ENCODE peak calls at places on chromosomes 7 and 10, in four cellular contexts. One of them, this sample, is unnamed. For H3K4me1, the result is how much of the 10 kb centered on the place peaks cover.

GRCh38 chr7:121494531-121494930 is 98.4 kb upstream of the FAM3C start:
- DNase-seq in testis: no peak
- DNase-seq in sigmoid colon: no peak
- DNase-seq in GM23248: no peak
- DNase-seq in this sample: no peak

GRCh38 chr7:95999481-95999880 is 227.1 kb downstream of the DYNC1I1 start:
- DNase-seq in testis: no peak
- DNase-seq in sigmoid colon: no peak
- DNase-seq in GM23248: no peak
- DNase-seq in this sample: no peak

GRCh38 chr10:124436191-124436638 is 13.6 kb downstream of the NKX1-2 start:
- DNase-seq in testis: no peak
- DNase-seq in sigmoid colon: peak
- DNase-seq in GM23248: no peak
- DNase-seq in this sample: no peak

GRCh38 chr7:146175716-146176115 is 59.1 kb downstream of the CNTNAP2 start:
- DNase-seq in testis: no peak
- DNase-seq in sigmoid colon: no peak
- DNase-seq in GM23248: no peak
- DNase-seq in this sample: no peak

GRCh38 chr7:107854989-107855388 is 36.0 kb upstream of the DLD start:
- DNase-seq in testis: no peak
- DNase-seq in sigmoid colon: no peak
- DNase-seq in GM23248: peak
- DNase-seq in this sample: no peak

GRCh38 chr10:129935102-129935860 is 28.8 kb downstream of the EBF3 start:
- DNase-seq in testis: no peak
- DNase-seq in sigmoid colon: peak
- DNase-seq in GM23248: no peak
- DNase-seq in this sample: no peak

GRCh38 chr7:111919690-111920179 is 286.5 kb downstream of the DOCK4 start:
- DNase-seq in testis: no peak
- DNase-seq in sigmoid colon: no peak
- DNase-seq in GM23248: peak
- DNase-seq in this sample: no peak

GRCh38 chr7:117645456-117646181 is 165.8 kb downstream of the CFTR start:
- DNase-seq in testis: no peak
- DNase-seq in sigmoid colon: no peak
- DNase-seq in GM23248: peak
- DNase-seq in this sample: no peak

GRCh38 chr7:150378115-150378852 is 846 bp upstream of the ZNF775 start:
- DNase-seq in testis: no peak
- DNase-seq in sigmoid colon: peak
- DNase-seq in GM23248: peak
- DNase-seq in this sample: peak

GRCh38 chr7:150322833-150323681 is at the start of the genes ACTR3C and LRRC61:
- DNase-seq in testis: peak
- DNase-seq in sigmoid colon: no peak
- DNase-seq in GM23248: no peak
- DNase-seq in this sample: peak

GRCh38 chr10:15181576-15182156 is 13.2 kb upstream of the NMT2 start:
- DNase-seq in testis: no peak
- DNase-seq in sigmoid colon: peak
- DNase-seq in GM23248: no peak
- DNase-seq in this sample: no peak

GRCh38 chr10:93437946-93438795 is 44.0 kb downstream of the MYOF start:
- DNase-seq in testis: no peak
- DNase-seq in sigmoid colon: no peak
- DNase-seq in GM23248: peak
- DNase-seq in this sample: no peak

DNA sequence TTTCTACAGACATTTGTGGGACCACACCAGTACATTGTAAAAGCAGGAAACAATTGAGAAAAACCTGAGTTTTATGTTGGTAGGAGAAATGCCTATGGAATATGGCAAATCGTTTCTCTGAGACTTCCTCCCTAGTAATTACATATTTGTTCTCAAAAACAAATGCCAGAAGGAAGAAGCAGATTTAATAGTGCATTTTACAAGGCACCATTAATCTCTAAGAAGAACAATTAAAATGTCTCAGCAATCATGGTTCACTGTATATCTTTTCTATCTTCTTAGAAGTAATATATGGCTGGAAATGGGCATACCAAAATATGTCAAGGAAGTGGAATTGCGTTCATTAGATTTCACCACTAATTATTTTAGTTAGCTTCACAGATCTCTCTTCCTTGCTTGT is 13.3 kb downstream of the CAV1 start:
- DNase-seq in testis: no peak
- DNase-seq in sigmoid colon: no peak
- DNase-seq in GM23248: no peak
- DNase-seq in this sample: no peak
- H3K4me1 ChIP-seq in testis: under half
- H3K4me1 ChIP-seq in sigmoid colon: half or more
- H3K4me1 ChIP-seq in GM23248: half or more
- H3K4me1 ChIP-seq in this sample: under half

GRCh38 chr10:11625019-11625735 is 13.7 kb upstream of the USP6NL start:
- DNase-seq in testis: no peak
- DNase-seq in sigmoid colon: no peak
- DNase-seq in GM23248: no peak
- DNase-seq in this sample: no peak
- H3K4me3 ChIP-seq in testis: no peak
- H3K4me3 ChIP-seq in sigmoid colon: no peak
- H3K4me3 ChIP-seq in GM23248: no peak
- H3K4me3 ChIP-seq in this sample: no peak

GRCh38 chr10:114543456-114543855 is 114.6 kb downstream of the ABLIM1 start:
- DNase-seq in testis: no peak
- DNase-seq in sigmoid colon: no peak
- DNase-seq in GM23248: no peak
- DNase-seq in this sample: no peak

GRCh38 chr10:114544045-114544659 is 113.9 kb downstream of the ABLIM1 start:
- DNase-seq in testis: no peak
- DNase-seq in sigmoid colon: no peak
- DNase-seq in GM23248: no peak
- DNase-seq in this sample: no peak

GRCh38 chr10:114540191-114540590 is 117.9 kb downstream of the ABLIM1 start:
- DNase-seq in testis: no peak
- DNase-seq in sigmoid colon: no peak
- DNase-seq in GM23248: no peak
- DNase-seq in this sample: no peak

GRCh38 chr10:114541081-114541833 is 116.8 kb downstream of the ABLIM1 start:
- DNase-seq in testis: peak
- DNase-seq in sigmoid colon: peak
- DNase-seq in GM23248: peak
- DNase-seq in this sample: no peak

GRCh38 chr10:114542373-114542772 is 115.7 kb downstream of the ABLIM1 start:
- DNase-seq in testis: no peak
- DNase-seq in sigmoid colon: no peak
- DNase-seq in GM23248: no peak
- DNase-seq in this sample: no peak
- H3K4me1 ChIP-seq in testis: under half
- H3K4me1 ChIP-seq in sigmoid colon: under half
- H3K4me1 ChIP-seq in GM23248: under half
- H3K4me1 ChIP-seq in this sample: under half

DNA sequence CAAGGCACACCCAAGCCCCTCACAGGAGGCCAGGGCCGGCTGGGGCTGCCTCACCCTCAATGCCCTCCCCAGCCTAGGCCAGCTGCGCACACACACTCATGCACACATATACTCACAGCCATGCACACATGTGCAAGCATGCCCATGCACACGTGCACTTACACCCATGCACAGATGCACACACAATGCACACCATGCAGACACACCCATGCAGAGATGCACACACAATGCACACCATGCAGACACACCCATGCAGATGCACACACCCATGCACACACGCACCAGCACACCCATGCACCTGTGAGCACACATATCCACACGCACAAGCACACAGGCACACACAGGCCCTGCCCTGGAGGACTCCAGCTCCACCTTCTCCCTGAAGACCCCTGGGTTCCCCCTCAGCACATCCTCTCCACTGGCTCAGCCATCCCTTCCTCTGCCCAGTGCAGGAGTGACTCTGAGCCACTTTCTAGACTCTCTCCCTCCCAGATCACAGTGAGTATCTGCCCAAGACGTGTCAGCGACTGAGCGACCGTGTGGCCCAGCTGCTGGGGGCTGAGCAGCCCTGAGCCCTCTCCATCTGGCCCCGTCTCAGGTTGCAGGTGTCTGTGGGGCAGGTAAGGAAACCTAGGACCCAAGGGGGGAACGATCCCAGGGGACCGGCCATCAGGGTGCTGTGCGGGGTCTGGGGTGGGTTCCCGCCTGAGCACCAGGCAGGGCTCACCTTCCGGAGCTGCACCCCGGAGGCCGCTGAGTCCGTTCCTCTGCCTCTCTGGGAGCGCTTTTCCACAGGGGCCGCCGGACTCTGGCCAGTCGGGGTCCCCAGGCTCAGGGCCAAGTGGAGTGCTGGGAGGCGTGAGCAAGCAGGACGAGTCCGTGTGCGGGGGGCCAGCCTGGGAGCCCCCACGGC is 25.8 kb downstream of the AP5Z1 start:
- DNase-seq in testis: no peak
- DNase-seq in sigmoid colon: no peak
- DNase-seq in GM23248: no peak
- DNase-seq in this sample: peak
- H3K4me3 ChIP-seq in testis: no peak
- H3K4me3 ChIP-seq in sigmoid colon: no peak
- H3K4me3 ChIP-seq in GM23248: no peak
- H3K4me3 ChIP-seq in this sample: no peak

GRCh38 chr10:13845897-13846296 is 259.1 kb downstream of the PRPF18 start:
- DNase-seq in testis: no peak
- DNase-seq in sigmoid colon: no peak
- DNase-seq in GM23248: no peak
- DNase-seq in this sample: no peak
- H3K4me1 ChIP-seq in testis: under half
- H3K4me1 ChIP-seq in sigmoid colon: under half
- H3K4me1 ChIP-seq in GM23248: under half
- H3K4me1 ChIP-seq in this sample: under half

GRCh38 chr10:132064771-132065437 is 842 bp upstream of the JAKMIP3 start:
- DNase-seq in testis: no peak
- DNase-seq in sigmoid colon: no peak
- DNase-seq in GM23248: no peak
- DNase-seq in this sample: no peak
- H3K4me3 ChIP-seq in testis: peak
- H3K4me3 ChIP-seq in sigmoid colon: peak
- H3K4me3 ChIP-seq in GM23248: no peak
- H3K4me3 ChIP-seq in this sample: no peak

DNA sequence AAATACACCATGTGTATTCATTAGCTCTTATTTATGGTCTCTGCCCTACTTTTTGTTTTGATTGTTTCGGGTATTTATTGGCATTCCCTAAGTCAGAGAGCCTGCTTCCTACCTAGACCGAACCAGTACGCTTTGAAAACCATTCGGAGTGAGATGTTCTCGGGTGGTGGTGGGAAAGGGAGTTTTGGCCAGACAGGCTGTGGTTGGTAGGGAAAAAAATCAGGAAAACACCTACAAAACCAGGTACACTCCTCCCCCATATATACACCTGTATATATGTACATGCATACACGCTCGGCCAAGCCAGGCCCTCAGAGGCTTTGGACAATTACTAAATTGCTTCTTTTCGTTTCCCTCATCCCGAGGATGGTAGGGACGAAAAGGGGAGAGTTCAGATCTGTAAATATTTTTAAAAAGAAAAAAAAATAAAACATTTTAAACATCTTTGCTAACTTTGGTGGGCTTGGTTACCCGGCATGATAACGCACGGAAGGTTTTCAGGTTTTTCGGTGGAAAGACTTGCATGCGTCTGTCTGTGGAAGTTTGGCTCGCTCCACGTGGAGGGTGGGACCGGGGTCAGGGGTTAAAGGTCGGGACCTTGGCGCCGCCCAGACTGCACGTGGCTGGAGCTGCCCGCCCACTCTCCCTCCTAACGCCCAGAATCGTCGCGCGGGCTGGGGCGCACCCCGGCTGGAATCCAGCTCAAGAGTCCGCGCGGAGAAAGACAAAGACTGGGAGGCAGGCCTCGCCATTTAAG is 2.5 kb downstream of the HMX2 start:
- DNase-seq in testis: no peak
- DNase-seq in sigmoid colon: no peak
- DNase-seq in GM23248: no peak
- DNase-seq in this sample: no peak
- H3K4me1 ChIP-seq in testis: under half
- H3K4me1 ChIP-seq in sigmoid colon: half or more
- H3K4me1 ChIP-seq in GM23248: under half
- H3K4me1 ChIP-seq in this sample: under half